ENCODE peak calls at places on chromosomes 12 and 14, in four cellular contexts. One of them, this sample, is unnamed.

GRCh38 chr12:104569348-104570173 is 112.8 kb downstream of the CHST11 start:
- DNase-seq in fibroblast of lung: no peak
- DNase-seq in MM.1S: peak; percentile 50
- DNase-seq in PC-3: no peak
- DNase-seq in this sample: no peak

GRCh38 chr12:23493690-23494101 is 455.8 kb downstream of the SOX5 start:
- DNase-seq in fibroblast of lung: no peak
- DNase-seq in MM.1S: no peak
- DNase-seq in PC-3: no peak
- DNase-seq in this sample: no peak

GRCh38 chr14:93343266-93343665 is 3.7 kb upstream of the COX8C start:
- DNase-seq in fibroblast of lung: no peak
- DNase-seq in MM.1S: no peak
- DNase-seq in PC-3: no peak
- DNase-seq in this sample: no peak

GRCh38 chr12:71155228-71155627 is 2.6 kb downstream of the TSPAN8 start:
- DNase-seq in fibroblast of lung: no peak
- DNase-seq in MM.1S: no peak
- DNase-seq in PC-3: no peak
- DNase-seq in this sample: no peak

GRCh38 chr14:37318938-37319337 is 121.2 kb downstream of the MIPOL1 start:
- DNase-seq in fibroblast of lung: no peak
- DNase-seq in MM.1S: no peak
- DNase-seq in PC-3: no peak
- DNase-seq in this sample: no peak

GRCh38 chr12:19916193-19916498 is 452.2 kb upstream of the PDE3A start:
- DNase-seq in fibroblast of lung: no peak
- DNase-seq in MM.1S: no peak
- DNase-seq in PC-3: no peak
- DNase-seq in this sample: no peak

GRCh38 chr14:100827751-100828447 is 2.0 kb downstream of the MEG3 start:
- DNase-seq in fibroblast of lung: peak; percentile 77
- DNase-seq in MM.1S: no peak
- DNase-seq in PC-3: peak; percentile 20
- DNase-seq in this sample: no peak

GRCh38 chr12:26126340-26127284 is 1.8 kb upstream of the BHLHE41 start:
- DNase-seq in fibroblast of lung: peak; percentile 76
- DNase-seq in MM.1S: peak; percentile 81
- DNase-seq in PC-3: peak; percentile 94
- DNase-seq in this sample: peak; percentile 72

GRCh38 chr14:64238049-64238448 is 56.1 kb downstream of the ESR2 start:
- DNase-seq in fibroblast of lung: no peak
- DNase-seq in MM.1S: no peak
- DNase-seq in PC-3: no peak
- DNase-seq in this sample: no peak

GRCh38 chr14:31320922-31321779 is 99.2 kb downstream of the HEATR5A start:
- DNase-seq in fibroblast of lung: no peak
- DNase-seq in MM.1S: no peak
- DNase-seq in PC-3: no peak
- DNase-seq in this sample: no peak

GRCh38 chr14:99609245-99610117 is 5.5 kb upstream of the CCDC85C start:
- DNase-seq in fibroblast of lung: no peak
- DNase-seq in MM.1S: no peak
- DNase-seq in PC-3: peak; percentile 53
- DNase-seq in this sample: no peak

GRCh38 chr14:26173581-26173980 is 424.3 kb downstream of the NOVA1 start:
- DNase-seq in fibroblast of lung: peak; percentile 0
- DNase-seq in MM.1S: no peak
- DNase-seq in PC-3: peak; percentile 9
- DNase-seq in this sample: no peak

GRCh38 chr14:89445252-89445973 is 28.4 kb upstream of the FOXN3 start:
- DNase-seq in fibroblast of lung: no peak
- DNase-seq in MM.1S: no peak
- DNase-seq in PC-3: no peak
- DNase-seq in this sample: no peak

GRCh38 chr14:61026523-61026922 is 45.5 kb downstream of the SLC38A6 start:
- DNase-seq in fibroblast of lung: no peak
- DNase-seq in MM.1S: no peak
- DNase-seq in PC-3: no peak
- DNase-seq in this sample: no peak

GRCh38 chr14:72714094-72714493 is 179.8 kb downstream of the DPF3 start:
- DNase-seq in fibroblast of lung: no peak
- DNase-seq in MM.1S: no peak
- DNase-seq in PC-3: no peak
- DNase-seq in this sample: no peak

GRCh38 chr14:92890830-92891598 is 31.9 kb upstream of the CHGA start:
- DNase-seq in fibroblast of lung: no peak
- DNase-seq in MM.1S: no peak
- DNase-seq in PC-3: peak; percentile 22
- DNase-seq in this sample: no peak

GRCh38 chr12:47087088-47087688 is 7.4 kb upstream of the AMIGO2 start:
- DNase-seq in fibroblast of lung: no peak
- DNase-seq in MM.1S: no peak
- DNase-seq in PC-3: no peak
- DNase-seq in this sample: no peak

GRCh38 chr12:26097046-26097878 is 27.6 kb downstream of the BHLHE41 start:
- DNase-seq in fibroblast of lung: peak; percentile 81
- DNase-seq in MM.1S: peak; percentile 64
- DNase-seq in PC-3: peak; percentile 93
- DNase-seq in this sample: peak; percentile 74

GRCh38 chr14:73188501-73188903 is 48.8 kb upstream of the PAPLN start:
- DNase-seq in fibroblast of lung: peak; percentile 86
- DNase-seq in MM.1S: no peak
- DNase-seq in PC-3: peak; percentile 74
- DNase-seq in this sample: no peak

GRCh38 chr12:106358410-106359241 is 1.1 kb downstream of the POLR3B start:
- DNase-seq in fibroblast of lung: peak; percentile 77
- DNase-seq in MM.1S: no peak
- DNase-seq in PC-3: no peak
- DNase-seq in this sample: no peak

GRCh38 chr14:24299255-24300191 is at the start of the genes DHRS1 and NOP9:
- DNase-seq in fibroblast of lung: peak; percentile 87
- DNase-seq in MM.1S: peak; percentile 73
- DNase-seq in PC-3: peak; percentile 95
- DNase-seq in this sample: peak; percentile 68
- H2AFZ ChIP-seq in fibroblast of lung: peak within 1 kb of the TSS; percentile 98
- H2AFZ ChIP-seq in MM.1S: peak within 1 kb of the TSS; percentile 82
- H2AFZ ChIP-seq in PC-3: peak within 1 kb of the TSS; percentile 92
- H2AFZ ChIP-seq in this sample: peak within 1 kb of the TSS; percentile 96

GRCh38 chr12:68870443-68870842 is 62.5 kb downstream of the MDM2 start:
- DNase-seq in fibroblast of lung: no peak
- DNase-seq in MM.1S: peak; percentile 1
- DNase-seq in PC-3: no peak
- DNase-seq in this sample: no peak

GRCh38 chr12:68870011-68870410 is 62.0 kb downstream of the MDM2 start:
- DNase-seq in fibroblast of lung: no peak
- DNase-seq in MM.1S: no peak
- DNase-seq in PC-3: no peak
- DNase-seq in this sample: no peak

GRCh38 chr12:68873316-68873715 is 59.7 kb downstream of the CPM start:
- DNase-seq in fibroblast of lung: no peak
- DNase-seq in MM.1S: no peak
- DNase-seq in PC-3: no peak
- DNase-seq in this sample: no peak

GRCh38 chr12:68871899-68872298 is 61.1 kb downstream of the CPM start:
- DNase-seq in fibroblast of lung: no peak
- DNase-seq in MM.1S: no peak
- DNase-seq in PC-3: peak; percentile 62
- DNase-seq in this sample: no peak

DNA sequence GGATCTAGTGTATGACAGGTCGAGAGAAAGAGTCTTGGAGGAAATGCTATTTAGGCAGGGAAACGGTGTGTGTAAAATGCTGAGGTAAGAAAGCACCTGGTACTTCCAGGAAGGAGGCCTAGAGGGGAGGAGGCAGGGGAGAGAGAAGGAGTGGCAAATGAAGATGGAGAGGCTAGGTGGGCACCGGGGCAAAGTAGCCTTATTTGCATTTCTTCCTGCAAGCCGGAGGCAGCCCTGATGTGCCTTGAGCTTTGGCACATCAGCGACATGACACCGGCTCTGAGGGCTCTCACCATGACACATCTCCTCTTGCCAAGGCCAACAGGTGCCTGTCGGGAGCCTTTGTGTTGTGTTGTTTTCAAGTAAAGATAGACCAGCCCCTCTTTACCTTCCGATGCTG is 61.6 kb downstream of the CPM start:
- DNase-seq in fibroblast of lung: no peak
- DNase-seq in MM.1S: no peak
- DNase-seq in PC-3: no peak
- DNase-seq in this sample: no peak
- H3K36me3 ChIP-seq in fibroblast of lung: no peaks in the 10 kb centered on the region
- H3K36me3 ChIP-seq in MM.1S: no peaks in the 10 kb centered on the region
- H3K36me3 ChIP-seq in PC-3: no peaks in the 10 kb centered on the region
- H3K36me3 ChIP-seq in this sample: no peaks in the 10 kb centered on the region

GRCh38 chr12:88393017-88393767 is 187.1 kb downstream of the KITLG start:
- DNase-seq in fibroblast of lung: no peak
- DNase-seq in MM.1S: peak; percentile 44
- DNase-seq in PC-3: peak; percentile 55
- DNase-seq in this sample: no peak
- TF ChIP-seq CTCF in fibroblast of lung: peak; percentile 26
- TF ChIP-seq CTCF in MM.1S: peak; percentile 59
- TF ChIP-seq CTCF in PC-3: peak; percentile 75
- TF ChIP-seq CTCF in this sample: peak; percentile 61

DNA sequence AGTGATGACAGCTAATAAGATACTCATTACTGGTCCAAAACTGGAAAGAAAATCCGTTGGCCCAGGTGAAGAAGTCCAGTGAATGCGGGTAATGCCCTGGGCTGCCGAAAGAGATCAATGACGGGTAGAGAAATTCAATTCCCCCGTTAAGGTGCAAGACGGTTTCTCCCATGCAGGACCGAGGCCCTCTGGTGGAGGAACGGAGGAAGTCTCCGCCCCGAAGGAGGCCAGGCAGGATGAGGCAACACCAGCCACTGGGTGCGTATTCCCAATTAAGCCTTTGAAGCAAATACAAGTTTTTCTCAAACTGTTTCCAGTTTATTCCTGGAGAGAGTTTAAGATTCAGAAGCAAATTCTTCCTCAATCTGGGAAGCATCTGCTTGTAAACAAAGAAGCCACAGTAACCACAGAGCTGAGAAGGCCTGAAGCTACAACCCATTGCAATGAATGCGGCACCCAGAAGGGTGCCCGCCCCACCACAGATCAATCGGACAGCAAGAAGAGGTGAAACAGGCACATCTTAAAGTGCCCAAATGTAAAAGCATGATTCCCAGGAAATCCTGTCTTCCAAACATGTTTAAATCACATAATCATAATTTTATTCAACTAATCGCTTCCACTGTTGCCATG is 118.5 kb downstream of the TTC7B start:
- DNase-seq in fibroblast of lung: peak; percentile 86
- DNase-seq in MM.1S: peak; percentile 37
- DNase-seq in PC-3: peak; percentile 82
- DNase-seq in this sample: peak; percentile 38
- H2AFZ ChIP-seq in fibroblast of lung: no peak overlapping the region
- H2AFZ ChIP-seq in MM.1S: no peak overlapping the region
- H2AFZ ChIP-seq in PC-3: peak overlapping the region; percentile 2
- H2AFZ ChIP-seq in this sample: no peak overlapping the region

GRCh38 chr12:113241191-113242017 is 20.1 kb downstream of the TPCN1 start:
- DNase-seq in fibroblast of lung: peak; percentile 78
- DNase-seq in MM.1S: peak; percentile 19
- DNase-seq in PC-3: peak; percentile 97
- DNase-seq in this sample: peak; percentile 60
- H3K36me3 ChIP-seq in fibroblast of lung: no peaks in the 10 kb centered on the region
- H3K36me3 ChIP-seq in MM.1S: no peaks in the 10 kb centered on the region
- H3K36me3 ChIP-seq in PC-3: no peaks in the 10 kb centered on the region
- H3K36me3 ChIP-seq in this sample: no peaks in the 10 kb centered on the region

GRCh38 chr14:24279301-24280186 is 8.1 kb upstream of the RABGGTA start:
- DNase-seq in fibroblast of lung: no peak
- DNase-seq in MM.1S: no peak
- DNase-seq in PC-3: peak; percentile 56
- DNase-seq in this sample: no peak
- TF ChIP-seq CTCF in fibroblast of lung: peak; percentile 7
- TF ChIP-seq CTCF in MM.1S: no peak
- TF ChIP-seq CTCF in PC-3: peak; percentile 56
- TF ChIP-seq CTCF in this sample: peak; percentile 45